ENCODE peak calls at places on chromosomes 4 and X, in seven cellular contexts. B is fibroblast of mammary gland, E is suprapubic skin, A is psoas muscle, W is A549, U is epithelial cell of esophagus, X is choroid plexus epithelial cell. R is an unnamed sample.

GRCh38 chr4:176957353-176958118 is 164.8 kb upstream of the VEGFC start:
- DNase-seq in B (no peak), E (no peak), A (no peak), W (no peak), U (no peak), X (no peak), R (no peak)

GRCh38 chr4:124265701-124266100 is 446.8 kb downstream of the ANKRD50 start:
- DNase-seq in B (peak; percentile 52), E (no peak), A (no peak), W (no peak), U (peak; percentile 39), X (peak; percentile 27), R (no peak)

GRCh38 chrX:103774070-103774642 is 2.5 kb upstream of the PLP1 start:
- DNase-seq in B (peak; percentile 54), E (no peak), A (no peak), W (peak; percentile 12), U (peak; percentile 58), X (peak; percentile 72), R (peak; percentile 52)

GRCh38 chrX:154806837-154807501 is 1.7 kb upstream of the MPP1 start:
- DNase-seq in B (no peak), E (no peak), A (no peak), W (no peak), U (no peak), X (no peak), R (no peak)

GRCh38 chr4:154720123-154720522 is 23.7 kb upstream of the LRAT start:
- DNase-seq in B (peak; percentile 50), E (no peak), A (no peak), W (no peak), U (peak; percentile 96), X (no peak), R (no peak)

GRCh38 chr4:98232202-98232601 is 29.0 kb upstream of the RAP1GDS1 start:
- DNase-seq in B (peak; percentile 46), E (no peak), A (no peak), W (no peak), U (peak; percentile 65), X (peak; percentile 39), R (peak; percentile 11)

GRCh38 chr4:155442267-155443105 is 65.7 kb upstream of the MAP9 start:
- DNase-seq in B (peak; percentile 83), E (peak; percentile 86), A (peak; percentile 82), W (peak; percentile 15), U (peak; percentile 77), X (peak; percentile 76), R (peak; percentile 59)

GRCh38 chr4:158051401-158052235 is 121.2 kb downstream of the GASK1B start:
- DNase-seq in B (peak; percentile 97), E (no peak), A (peak; percentile 56), W (no peak), U (peak; percentile 52), X (peak; percentile 96), R (peak; percentile 96)

GRCh38 chr4:151043803-151044535 is 28.9 kb upstream of the LRBA start:
- DNase-seq in B (no peak), E (no peak), A (no peak), W (no peak), U (peak; percentile 30), X (no peak), R (no peak)

GRCh38 chr4:151948351-151949016 is 187.7 kb upstream of the GATB start:
- DNase-seq in B (peak; percentile 82), E (no peak), A (no peak), W (no peak), U (peak; percentile 86), X (no peak), R (peak; percentile 24)

GRCh38 chr4:88630756-88631155 is 38.5 kb downstream of the HERC3 start:
- DNase-seq in B (peak; percentile 89), E (no peak), A (no peak), W (peak; percentile 10), U (peak; percentile 80), X (peak; percentile 74), R (peak; percentile 76)

GRCh38 chr4:103664676-103665075 is 55.1 kb downstream of the TACR3 start:
- DNase-seq in B (no peak), E (no peak), A (no peak), W (no peak), U (no peak), X (no peak), R (no peak)

DNA sequence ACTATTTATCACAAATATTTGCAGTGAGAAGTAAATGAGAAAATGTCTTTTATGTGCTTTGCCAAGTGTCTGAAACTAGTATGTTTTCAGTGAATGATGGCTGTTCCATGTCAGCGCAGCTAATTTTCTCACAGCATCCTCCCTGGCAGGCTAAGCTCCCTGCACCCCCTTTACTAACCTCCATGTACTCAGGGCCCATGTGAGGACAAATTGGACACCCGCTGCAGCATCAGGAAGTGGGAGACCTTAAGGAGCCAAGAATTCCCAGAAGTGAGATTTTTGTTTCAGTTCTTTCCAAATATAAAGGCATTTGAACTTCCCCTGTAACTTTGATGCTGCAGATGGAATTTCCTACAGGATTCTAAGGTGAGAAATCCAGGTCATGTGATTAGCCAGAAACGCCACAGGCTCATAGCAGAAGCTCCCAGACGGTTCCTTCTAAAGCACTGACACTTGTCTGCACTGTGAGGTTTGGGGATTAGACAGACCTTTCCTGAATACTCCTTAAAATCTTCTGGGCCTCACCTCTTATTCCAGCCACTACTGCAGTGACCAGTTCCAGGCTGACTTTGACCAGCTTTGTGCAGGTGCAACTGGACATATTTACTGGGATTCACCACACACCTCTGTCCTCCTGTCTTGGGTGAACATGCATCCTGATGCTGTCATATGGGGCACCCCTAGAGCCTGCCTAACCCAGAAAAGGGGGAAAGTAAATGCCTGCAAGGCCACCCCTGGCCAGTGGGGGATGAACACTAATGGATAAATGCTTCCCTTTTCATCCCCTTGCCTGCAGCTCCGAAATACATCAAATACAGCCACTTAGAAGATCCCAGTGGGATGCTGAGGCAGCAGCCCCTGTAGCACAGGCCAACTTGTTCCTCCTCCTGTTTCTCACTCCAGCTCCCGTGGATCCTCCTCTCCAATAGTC is 45.9 kb downstream of the LGI2 start:
- DNase-seq in B (no peak), E (no peak), A (no peak), W (no peak), U (no peak), X (no peak), R (no peak)
- TF ChIP-seq CTCF in B (no peak), E (no peak), A (no peak), W (no peak), U (no peak), X (peak; percentile 13), R (no peak)

GRCh38 chr4:74933562-74934015 is 673 bp downstream of the PARM1 start:
- DNase-seq in B (peak; percentile 8), E (no peak), A (peak; percentile 55), W (no peak), U (peak; percentile 5), X (peak; percentile 2), R (no peak)
- H3K4me3 ChIP-seq in B (peak overlapping the region; percentile 45), E (peak overlapping the region; percentile 59), A (peak overlapping the region; percentile 84), W (peak overlapping the region; percentile 50), U (peak overlapping the region; percentile 37), X (no peak overlapping the region), R (peak overlapping the region; percentile 12)

GRCh38 chrX:23103546-23103945 is 103.8 kb downstream of the DDX53 start:
- DNase-seq in B (no peak), E (no peak), A (no peak), W (no peak), U (no peak), X (no peak), R (no peak)
- TF ChIP-seq CTCF in B (no peak), E (no peak), A (no peak), W (no peak), U (no peak), X (no peak), R (no peak)

DNA sequence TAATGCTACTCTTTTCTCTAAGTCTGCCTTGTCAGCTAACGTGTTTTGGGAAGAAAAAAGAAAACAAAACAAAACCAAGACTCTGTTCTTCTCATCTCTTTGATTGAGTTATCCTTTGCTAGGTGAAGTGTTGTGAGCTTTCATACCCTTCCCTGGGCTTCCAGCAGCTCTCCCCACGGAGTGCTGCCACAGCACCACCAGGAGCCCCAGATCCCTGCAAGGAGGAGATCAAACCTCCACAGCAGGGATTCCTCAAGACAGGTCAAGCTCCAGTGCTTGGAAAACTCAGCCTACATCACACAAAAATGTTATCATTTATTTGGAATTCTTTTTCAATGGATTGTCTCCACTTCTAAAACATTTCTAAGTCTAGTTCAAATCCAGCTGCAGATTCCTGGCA is 1981.9 kb upstream of the TENM3 start:
- DNase-seq in B (no peak), E (no peak), A (no peak), W (no peak), U (no peak), X (no peak), R (no peak)
- H3K4me3 ChIP-seq in B (no peak overlapping the region), E (no peak overlapping the region), A (no peak overlapping the region), W (no peak overlapping the region), U (no peak overlapping the region), X (no peak overlapping the region), R (no peak overlapping the region)

GRCh38 chrX:70907900-70908299 is 611 bp downstream of the TEX11 start:
- DNase-seq in B (no peak), E (no peak), A (no peak), W (no peak), U (no peak), X (no peak), R (no peak)

GRCh38 chrX:70908541-70908940 is at the start of gene TEX11:
- DNase-seq in B (no peak), E (no peak), A (no peak), W (no peak), U (no peak), X (no peak), R (no peak)
- TF ChIP-seq CTCF in B (no peak), E (no peak), A (no peak), W (no peak), U (no peak), X (no peak), R (no peak)